ENCODE peak calls at places on chromosomes 1 and 21, in nine cellular contexts. One of them, this sample, is unnamed.

GRCh38 chr1:172658871-172659453 is at the start of gene FASLG:
- DNase-seq in PC-9: no peak
- DNase-seq in CD4-positive, alpha-beta T cell: no peak
- DNase-seq in right lobe of liver: no peak
- DNase-seq in right atrium auricular region: no peak
- DNase-seq in dorsolateral prefrontal cortex: no peak
- DNase-seq in ovary: no peak
- DNase-seq in stomach: no peak
- DNase-seq in colonic mucosa: no peak
- DNase-seq in this sample: no peak

GRCh38 chr21:31335957-31336738 is 7.9 kb downstream of the TIAM1 start:
- DNase-seq in PC-9: no peak
- DNase-seq in CD4-positive, alpha-beta T cell: no peak
- DNase-seq in right lobe of liver: no peak
- DNase-seq in right atrium auricular region: peak; percentile 65
- DNase-seq in dorsolateral prefrontal cortex: no peak
- DNase-seq in ovary: no peak
- DNase-seq in stomach: no peak
- DNase-seq in colonic mucosa: no peak
- DNase-seq in this sample: peak; percentile 85

GRCh38 chr1:176770066-176770465 is 307.1 kb downstream of the PAPPA2 start:
- DNase-seq in PC-9: no peak
- DNase-seq in CD4-positive, alpha-beta T cell: no peak
- DNase-seq in right lobe of liver: no peak
- DNase-seq in right atrium auricular region: no peak
- DNase-seq in dorsolateral prefrontal cortex: no peak
- DNase-seq in ovary: no peak
- DNase-seq in stomach: no peak
- DNase-seq in colonic mucosa: no peak
- DNase-seq in this sample: no peak

GRCh38 chr1:173161510-173162221 is 45.5 kb downstream of the TNFSF4 start:
- DNase-seq in PC-9: no peak
- DNase-seq in CD4-positive, alpha-beta T cell: no peak
- DNase-seq in right lobe of liver: no peak
- DNase-seq in right atrium auricular region: no peak
- DNase-seq in dorsolateral prefrontal cortex: no peak
- DNase-seq in ovary: no peak
- DNase-seq in stomach: no peak
- DNase-seq in colonic mucosa: no peak
- DNase-seq in this sample: peak; percentile 39

GRCh38 chr1:26580116-26580515 is 50.6 kb downstream of the RPS6KA1 start:
- DNase-seq in PC-9: no peak
- DNase-seq in CD4-positive, alpha-beta T cell: no peak
- DNase-seq in right lobe of liver: no peak
- DNase-seq in right atrium auricular region: no peak
- DNase-seq in dorsolateral prefrontal cortex: no peak
- DNase-seq in ovary: no peak
- DNase-seq in stomach: no peak
- DNase-seq in colonic mucosa: no peak
- DNase-seq in this sample: no peak

GRCh38 chr1:17729248-17729647 is 25.9 kb upstream of the ACTL8 start:
- DNase-seq in PC-9: no peak
- DNase-seq in CD4-positive, alpha-beta T cell: no peak
- DNase-seq in right lobe of liver: no peak
- DNase-seq in right atrium auricular region: no peak
- DNase-seq in dorsolateral prefrontal cortex: no peak
- DNase-seq in ovary: no peak
- DNase-seq in stomach: no peak
- DNase-seq in colonic mucosa: no peak
- DNase-seq in this sample: no peak

GRCh38 chr1:21200767-21201166 is 24.1 kb upstream of the EIF4G3 start:
- DNase-seq in PC-9: no peak
- DNase-seq in CD4-positive, alpha-beta T cell: no peak
- DNase-seq in right lobe of liver: no peak
- DNase-seq in right atrium auricular region: no peak
- DNase-seq in dorsolateral prefrontal cortex: no peak
- DNase-seq in ovary: no peak
- DNase-seq in stomach: no peak
- DNase-seq in colonic mucosa: no peak
- DNase-seq in this sample: no peak

GRCh38 chr1:150549496-150550221 is 451 bp downstream of the ADAMTSL4 start:
- DNase-seq in PC-9: no peak
- DNase-seq in CD4-positive, alpha-beta T cell: no peak
- DNase-seq in right lobe of liver: peak; percentile 61
- DNase-seq in right atrium auricular region: no peak
- DNase-seq in dorsolateral prefrontal cortex: no peak
- DNase-seq in ovary: peak; percentile 71
- DNase-seq in stomach: no peak
- DNase-seq in colonic mucosa: no peak
- DNase-seq in this sample: peak; percentile 67

GRCh38 chr1:185396126-185396525 is 79.1 kb upstream of the IVNS1ABP start:
- DNase-seq in PC-9: no peak
- DNase-seq in CD4-positive, alpha-beta T cell: no peak
- DNase-seq in right lobe of liver: no peak
- DNase-seq in right atrium auricular region: no peak
- DNase-seq in dorsolateral prefrontal cortex: no peak
- DNase-seq in ovary: no peak
- DNase-seq in stomach: no peak
- DNase-seq in colonic mucosa: no peak
- DNase-seq in this sample: no peak

GRCh38 chr1:156407344-156407743 is 38.3 kb downstream of the RHBG start:
- DNase-seq in PC-9: no peak
- DNase-seq in CD4-positive, alpha-beta T cell: no peak
- DNase-seq in right lobe of liver: no peak
- DNase-seq in right atrium auricular region: no peak
- DNase-seq in dorsolateral prefrontal cortex: peak; percentile 83
- DNase-seq in ovary: no peak
- DNase-seq in stomach: no peak
- DNase-seq in colonic mucosa: no peak
- DNase-seq in this sample: no peak

GRCh38 chr1:228691926-228692325 is 43.4 kb upstream of the RHOU start:
- DNase-seq in PC-9: peak; percentile 11
- DNase-seq in CD4-positive, alpha-beta T cell: peak; percentile 21
- DNase-seq in right lobe of liver: no peak
- DNase-seq in right atrium auricular region: no peak
- DNase-seq in dorsolateral prefrontal cortex: no peak
- DNase-seq in ovary: no peak
- DNase-seq in stomach: peak; percentile 32
- DNase-seq in colonic mucosa: peak; percentile 46
- DNase-seq in this sample: peak; percentile 66

GRCh38 chr1:67524143-67525052 is 94.2 kb upstream of the SERBP1 start:
- DNase-seq in PC-9: no peak
- DNase-seq in CD4-positive, alpha-beta T cell: no peak
- DNase-seq in right lobe of liver: no peak
- DNase-seq in right atrium auricular region: no peak
- DNase-seq in dorsolateral prefrontal cortex: no peak
- DNase-seq in ovary: no peak
- DNase-seq in stomach: no peak
- DNase-seq in colonic mucosa: no peak
- DNase-seq in this sample: no peak

GRCh38 chr1:67652800-67653199 is 32.2 kb upstream of the GADD45A start:
- DNase-seq in PC-9: peak; percentile 16
- DNase-seq in CD4-positive, alpha-beta T cell: no peak
- DNase-seq in right lobe of liver: no peak
- DNase-seq in right atrium auricular region: no peak
- DNase-seq in dorsolateral prefrontal cortex: no peak
- DNase-seq in ovary: no peak
- DNase-seq in stomach: no peak
- DNase-seq in colonic mucosa: no peak
- DNase-seq in this sample: no peak

GRCh38 chr1:177983824-177984528 is 14.1 kb upstream of the SEC16B start:
- DNase-seq in PC-9: no peak
- DNase-seq in CD4-positive, alpha-beta T cell: no peak
- DNase-seq in right lobe of liver: no peak
- DNase-seq in right atrium auricular region: peak; percentile 70
- DNase-seq in dorsolateral prefrontal cortex: no peak
- DNase-seq in ovary: peak; percentile 74
- DNase-seq in stomach: no peak
- DNase-seq in colonic mucosa: peak; percentile 32
- DNase-seq in this sample: peak; percentile 42

GRCh38 chr21:42652527-42653491 is 612 bp upstream of the PDE9A start:
- DNase-seq in PC-9: peak; percentile 72
- DNase-seq in CD4-positive, alpha-beta T cell: no peak
- DNase-seq in right lobe of liver: peak; percentile 83
- DNase-seq in right atrium auricular region: peak; percentile 76
- DNase-seq in dorsolateral prefrontal cortex: peak; percentile 66
- DNase-seq in ovary: peak; percentile 57
- DNase-seq in stomach: peak; percentile 75
- DNase-seq in colonic mucosa: peak; percentile 53
- DNase-seq in this sample: no peak

GRCh38 chr1:9319208-9319788 is 26.6 kb downstream of the SPSB1 start:
- DNase-seq in PC-9: no peak
- DNase-seq in CD4-positive, alpha-beta T cell: no peak
- DNase-seq in right lobe of liver: no peak
- DNase-seq in right atrium auricular region: no peak
- DNase-seq in dorsolateral prefrontal cortex: no peak
- DNase-seq in ovary: no peak
- DNase-seq in stomach: no peak
- DNase-seq in colonic mucosa: no peak
- DNase-seq in this sample: no peak
- H3K27ac ChIP-seq in PC-9: no peak overlapping the region
- H3K27ac ChIP-seq in CD4-positive, alpha-beta T cell: no peak overlapping the region
- H3K27ac ChIP-seq in right lobe of liver: no peak overlapping the region
- H3K27ac ChIP-seq in right atrium auricular region: no peak overlapping the region
- H3K27ac ChIP-seq in dorsolateral prefrontal cortex: no peak overlapping the region
- H3K27ac ChIP-seq in ovary: no peak overlapping the region
- H3K27ac ChIP-seq in stomach: peak overlapping the region; percentile 80
- H3K27ac ChIP-seq in colonic mucosa: no peak overlapping the region
- H3K27ac ChIP-seq in this sample: peak overlapping the region; percentile 91

GRCh38 chr1:162151900-162152829 is 82.7 kb downstream of the NOS1AP start:
- DNase-seq in PC-9: no peak
- DNase-seq in CD4-positive, alpha-beta T cell: no peak
- DNase-seq in right lobe of liver: peak; percentile 83
- DNase-seq in right atrium auricular region: no peak
- DNase-seq in dorsolateral prefrontal cortex: no peak
- DNase-seq in ovary: no peak
- DNase-seq in stomach: peak; percentile 62
- DNase-seq in colonic mucosa: no peak
- DNase-seq in this sample: no peak
- TF ChIP-seq CTCF in PC-9: no peak
- TF ChIP-seq CTCF in CD4-positive, alpha-beta T cell: no peak
- TF ChIP-seq CTCF in right lobe of liver: no peak
- TF ChIP-seq CTCF in right atrium auricular region: no peak
- TF ChIP-seq CTCF in dorsolateral prefrontal cortex: no peak
- TF ChIP-seq CTCF in ovary: no peak
- TF ChIP-seq CTCF in stomach: no peak
- TF ChIP-seq CTCF in colonic mucosa: no peak
- TF ChIP-seq CTCF in this sample: no peak

DNA sequence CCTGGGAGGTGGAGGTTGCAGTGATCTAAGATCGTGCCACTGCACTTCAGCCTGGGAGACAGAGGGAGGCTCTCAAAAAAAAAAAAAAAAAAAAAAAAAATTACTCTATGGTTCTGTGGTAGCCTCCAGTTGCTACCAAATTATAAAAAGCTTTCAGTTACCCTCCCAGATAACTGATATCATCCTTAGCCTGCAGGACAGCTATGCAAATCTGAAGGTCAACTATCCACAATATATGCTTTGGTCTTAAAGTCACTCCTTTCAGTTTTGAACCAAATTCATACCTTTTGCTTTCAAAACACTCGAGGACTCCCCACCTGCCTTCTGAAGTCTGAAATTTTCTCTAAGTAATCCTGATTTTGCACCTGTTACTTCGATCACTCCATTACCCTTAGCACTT is 3.1 kb downstream of the MIXL1 start:
- DNase-seq in PC-9: no peak
- DNase-seq in CD4-positive, alpha-beta T cell: no peak
- DNase-seq in right lobe of liver: no peak
- DNase-seq in right atrium auricular region: no peak
- DNase-seq in dorsolateral prefrontal cortex: no peak
- DNase-seq in ovary: no peak
- DNase-seq in stomach: no peak
- DNase-seq in colonic mucosa: no peak
- DNase-seq in this sample: no peak
- H3K27ac ChIP-seq in PC-9: no peak overlapping the region
- H3K27ac ChIP-seq in CD4-positive, alpha-beta T cell: no peak overlapping the region
- H3K27ac ChIP-seq in right lobe of liver: no peak overlapping the region
- H3K27ac ChIP-seq in right atrium auricular region: no peak overlapping the region
- H3K27ac ChIP-seq in dorsolateral prefrontal cortex: no peak overlapping the region
- H3K27ac ChIP-seq in ovary: no peak overlapping the region
- H3K27ac ChIP-seq in stomach: no peak overlapping the region
- H3K27ac ChIP-seq in colonic mucosa: no peak overlapping the region
- H3K27ac ChIP-seq in this sample: no peak overlapping the region

GRCh38 chr1:110824192-110824591 is 48.8 kb upstream of the CD53 start:
- DNase-seq in PC-9: no peak
- DNase-seq in CD4-positive, alpha-beta T cell: no peak
- DNase-seq in right lobe of liver: no peak
- DNase-seq in right atrium auricular region: no peak
- DNase-seq in dorsolateral prefrontal cortex: no peak
- DNase-seq in ovary: no peak
- DNase-seq in stomach: no peak
- DNase-seq in colonic mucosa: no peak
- DNase-seq in this sample: no peak

GRCh38 chr1:110829955-110830553 is 42.9 kb upstream of the CD53 start:
- DNase-seq in PC-9: peak; percentile 1
- DNase-seq in CD4-positive, alpha-beta T cell: no peak
- DNase-seq in right lobe of liver: no peak
- DNase-seq in right atrium auricular region: no peak
- DNase-seq in dorsolateral prefrontal cortex: no peak
- DNase-seq in ovary: no peak
- DNase-seq in stomach: no peak
- DNase-seq in colonic mucosa: peak; percentile 20
- DNase-seq in this sample: peak; percentile 44
- TF ChIP-seq CTCF in PC-9: peak; percentile 92
- TF ChIP-seq CTCF in CD4-positive, alpha-beta T cell: peak; percentile 95
- TF ChIP-seq CTCF in right lobe of liver: peak; percentile 54
- TF ChIP-seq CTCF in right atrium auricular region: peak; percentile 49
- TF ChIP-seq CTCF in dorsolateral prefrontal cortex: peak; percentile 21
- TF ChIP-seq CTCF in ovary: no peak
- TF ChIP-seq CTCF in stomach: no peak
- TF ChIP-seq CTCF in colonic mucosa: peak; percentile 69
- TF ChIP-seq CTCF in this sample: peak; percentile 74